ENCODE peak calls at places on chromosomes 13 and 19, in seven cellular contexts. K, V, F, M, U, W and Y are unnamed samples.

GRCh38 chr13:65868106-65868505 is 1362.0 kb downstream of the PCDH9 start:
- DNase-seq in K (no peak), V (no peak), F (no peak), M (no peak), U (no peak), W (no peak), Y (no peak)

GRCh38 chr13:21478881-21479808 is 20.0 kb upstream of the ZDHHC20 start:
- DNase-seq in K (peak), V (no peak), F (no peak), M (peak), U (no peak), W (peak), Y (no peak)

GRCh38 chr13:80337011-80337688 is 3.8 kb downstream of the SPRY2 start:
- DNase-seq in K (peak), V (no peak), F (no peak), M (no peak), U (no peak), W (no peak), Y (no peak)

GRCh38 chr13:106488671-106489070 is 46.8 kb downstream of the EFNB2 start:
- DNase-seq in K (no peak), V (no peak), F (no peak), M (no peak), U (no peak), W (no peak), Y (no peak)

GRCh38 chr13:34412817-34413365 is 529.2 kb upstream of the NBEA start:
- DNase-seq in K (no peak), V (no peak), F (no peak), M (no peak), U (no peak), W (no peak), Y (no peak)

GRCh38 chr19:45781282-45782161 is 768 bp downstream of the DMPK start:
- DNase-seq in K (no peak), V (no peak), F (no peak), M (no peak), U (no peak), W (no peak), Y (no peak)

GRCh38 chr19:43470288-43470687 is 4.9 kb upstream of the LYPD3 start:
- DNase-seq in K (peak), V (no peak), F (no peak), M (no peak), U (no peak), W (no peak), Y (no peak)

GRCh38 chr13:75468602-75469001 is 13.4 kb downstream of the TBC1D4 start:
- DNase-seq in K (no peak), V (no peak), F (no peak), M (no peak), U (no peak), W (no peak), Y (no peak)

GRCh38 chr19:644789-645188 is 5.1 kb downstream of the FGF22 start:
- DNase-seq in K (no peak), V (no peak), F (no peak), M (no peak), U (no peak), W (no peak), Y (no peak)

GRCh38 chr19:12194827-12195500 is 32.1 kb downstream of the ZNF136 start:
- DNase-seq in K (peak), V (no peak), F (no peak), M (no peak), U (no peak), W (no peak), Y (no peak)
- TF ChIP-seq TAF1 in K (no peak), V (no peak), F (no peak), M (no peak), U (no peak), W (no peak), Y (no peak)

GRCh38 chr13:37602743-37603381 is 4.3 kb upstream of the POSTN start:
- DNase-seq in K (peak), V (no peak), F (peak), M (no peak), U (no peak), W (peak), Y (no peak)

GRCh38 chr13:37599509-37599908 is 941 bp upstream of the POSTN start:
- DNase-seq in K (no peak), V (no peak), F (no peak), M (no peak), U (no peak), W (no peak), Y (no peak)

GRCh38 chr13:37595162-37595561 is 3.4 kb downstream of the POSTN start:
- DNase-seq in K (no peak), V (peak), F (no peak), M (no peak), U (no peak), W (no peak), Y (no peak)

GRCh38 chr13:37597477-37597876 is 1.1 kb downstream of the POSTN start:
- DNase-seq in K (no peak), V (no peak), F (no peak), M (no peak), U (no peak), W (no peak), Y (no peak)

DNA sequence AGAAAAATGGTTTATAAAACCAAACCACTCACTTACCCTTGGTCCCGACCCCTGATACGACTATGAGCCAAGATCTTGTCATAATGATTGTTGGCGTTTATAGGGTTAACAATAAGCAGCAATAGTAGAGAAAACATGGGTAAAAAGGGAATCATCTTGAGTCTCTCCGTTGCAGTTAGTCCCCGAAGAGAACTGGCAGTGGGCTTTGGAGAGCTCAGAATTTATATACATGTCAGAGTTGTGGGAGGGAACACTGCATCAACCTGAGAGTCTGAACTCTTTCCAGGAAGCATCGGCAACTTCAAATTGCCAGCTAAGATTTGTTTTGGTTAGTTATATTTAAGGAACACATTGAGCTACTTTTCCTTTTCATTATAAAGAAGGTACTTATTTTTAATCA is at the start of gene POSTN:
- DNase-seq in K (no peak), V (no peak), F (no peak), M (no peak), U (no peak), W (no peak), Y (no peak)
- TF ChIP-seq POLR2AphosphoS5 in K (peak), V (no peak), F (no peak), M (no peak), U (no peak), W (no peak), Y (no peak)

GRCh38 chr19:2653717-2654584 is 48.5 kb downstream of the GNG7 start:
- DNase-seq in K (peak), V (no peak), F (no peak), M (no peak), U (no peak), W (no peak), Y (no peak)
- TF ChIP-seq TAF1 in K (no peak), V (no peak), F (no peak), M (no peak), U (no peak), W (no peak), Y (no peak)

DNA sequence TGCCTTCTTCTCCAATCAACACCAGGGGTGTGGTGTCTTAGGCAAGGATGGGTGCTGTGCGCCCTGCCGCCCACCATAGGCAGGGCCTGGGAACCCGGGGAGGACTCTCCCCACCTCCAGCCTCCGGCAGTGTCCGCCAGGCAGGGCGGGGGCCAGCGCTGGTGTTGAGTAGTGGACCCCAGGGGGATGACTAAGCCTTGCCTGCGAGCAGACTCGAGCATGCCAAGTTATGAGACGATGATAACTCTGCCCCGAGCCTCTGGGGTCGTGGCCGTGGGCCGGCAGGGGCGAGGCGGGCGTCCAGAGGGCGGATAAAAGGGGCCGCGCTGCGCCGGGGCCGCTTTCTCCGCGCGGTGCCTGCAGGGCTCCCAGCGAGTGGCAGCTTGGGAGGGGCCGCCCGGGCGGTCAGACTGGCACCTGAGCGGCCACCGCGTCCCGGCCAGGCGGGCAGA is at the start of gene MEDAG:
- DNase-seq in K (no peak), V (no peak), F (no peak), M (no peak), U (no peak), W (no peak), Y (no peak)
- TF ChIP-seq POLR2AphosphoS5 in K (no peak), V (no peak), F (no peak), M (no peak), U (no peak), W (no peak), Y (no peak)

GRCh38 chr13:94707400-94708021 is 4.8 kb downstream of the SOX21 start:
- DNase-seq in K (peak), V (no peak), F (no peak), M (peak), U (no peak), W (no peak), Y (no peak)
- TF ChIP-seq TAF1 in K (no peak), V (peak), F (no peak), M (no peak), U (no peak), W (no peak), Y (no peak)